ENCODE peak calls at places on chromosomes 16 and 17, in six cellular contexts. One of them, this sample, is unnamed.
A peak's percentile ranks its signal among the peaks of the same experiment; 100 is the strongest.

GRCh38 chr17:34156741-34157589 is 98.1 kb upstream of the CCL2 start:
- DNase-seq in fibroblast of mammary gland: no peak
- DNase-seq in A549: no peak
- DNase-seq in transverse colon: no peak
- DNase-seq in GM12878: no peak
- DNase-seq in epithelial cell of esophagus: no peak
- DNase-seq in this sample: no peak

GRCh38 chr17:64131606-64132270 is 1.8 kb upstream of the ERN1 start:
- DNase-seq in fibroblast of mammary gland: no peak
- DNase-seq in A549: no peak
- DNase-seq in transverse colon: no peak
- DNase-seq in GM12878: no peak
- DNase-seq in epithelial cell of esophagus: no peak
- DNase-seq in this sample: no peak

GRCh38 chr16:76118344-76118743 is 158.9 kb upstream of the CNTNAP4 start:
- DNase-seq in fibroblast of mammary gland: no peak
- DNase-seq in A549: no peak
- DNase-seq in transverse colon: no peak
- DNase-seq in GM12878: no peak
- DNase-seq in epithelial cell of esophagus: peak; percentile 23
- DNase-seq in this sample: no peak

GRCh38 chr16:17829826-17830225 is 359.1 kb upstream of the XYLT1 start:
- DNase-seq in fibroblast of mammary gland: peak; percentile 45
- DNase-seq in A549: no peak
- DNase-seq in transverse colon: no peak
- DNase-seq in GM12878: no peak
- DNase-seq in epithelial cell of esophagus: no peak
- DNase-seq in this sample: no peak

GRCh38 chr17:73396429-73397277 is 84.9 kb upstream of the CDC42EP4 start:
- DNase-seq in fibroblast of mammary gland: no peak
- DNase-seq in A549: no peak
- DNase-seq in transverse colon: no peak
- DNase-seq in GM12878: no peak
- DNase-seq in epithelial cell of esophagus: no peak
- DNase-seq in this sample: no peak

GRCh38 chr17:83070800-83071341 is 8.5 kb upstream of the METRNL start:
- DNase-seq in fibroblast of mammary gland: no peak
- DNase-seq in A549: no peak
- DNase-seq in transverse colon: no peak
- DNase-seq in GM12878: no peak
- DNase-seq in epithelial cell of esophagus: no peak
- DNase-seq in this sample: no peak

GRCh38 chr16:4179020-4179419 is 62.8 kb upstream of the ADCY9 start:
- DNase-seq in fibroblast of mammary gland: peak; percentile 62
- DNase-seq in A549: no peak
- DNase-seq in transverse colon: peak; percentile 19
- DNase-seq in GM12878: no peak
- DNase-seq in epithelial cell of esophagus: peak; percentile 96
- DNase-seq in this sample: no peak

GRCh38 chr16:23479138-23479537 is 26.1 kb upstream of the COG7 start:
- DNase-seq in fibroblast of mammary gland: no peak
- DNase-seq in A549: no peak
- DNase-seq in transverse colon: no peak
- DNase-seq in GM12878: no peak
- DNase-seq in epithelial cell of esophagus: no peak
- DNase-seq in this sample: no peak

GRCh38 chr16:17101646-17102045 is 369.1 kb downstream of the XYLT1 start:
- DNase-seq in fibroblast of mammary gland: peak; percentile 26
- DNase-seq in A549: no peak
- DNase-seq in transverse colon: no peak
- DNase-seq in GM12878: no peak
- DNase-seq in epithelial cell of esophagus: peak; percentile 1
- DNase-seq in this sample: no peak

GRCh38 chr17:58301504-58302150 is 20.9 kb upstream of the MPO start:
- DNase-seq in fibroblast of mammary gland: no peak
- DNase-seq in A549: no peak
- DNase-seq in transverse colon: no peak
- DNase-seq in GM12878: no peak
- DNase-seq in epithelial cell of esophagus: no peak
- DNase-seq in this sample: no peak

GRCh38 chr16:28924762-28925385 is at the start of gene RABEP2:
- DNase-seq in fibroblast of mammary gland: peak; percentile 77
- DNase-seq in A549: peak; percentile 97
- DNase-seq in transverse colon: peak; percentile 99
- DNase-seq in GM12878: no peak
- DNase-seq in epithelial cell of esophagus: peak; percentile 99
- DNase-seq in this sample: peak; percentile 84

GRCh38 chr17:48484850-48485249 is 46.0 kb downstream of the HOXB1 start:
- DNase-seq in fibroblast of mammary gland: peak; percentile 89
- DNase-seq in A549: no peak
- DNase-seq in transverse colon: no peak
- DNase-seq in GM12878: no peak
- DNase-seq in epithelial cell of esophagus: peak; percentile 79
- DNase-seq in this sample: no peak

GRCh38 chr16:87957296-87958069 is 6.2 kb downstream of the BANP start:
- DNase-seq in fibroblast of mammary gland: no peak
- DNase-seq in A549: no peak
- DNase-seq in transverse colon: no peak
- DNase-seq in GM12878: no peak
- DNase-seq in epithelial cell of esophagus: no peak
- DNase-seq in this sample: no peak
- H3K4me3 ChIP-seq in fibroblast of mammary gland: no peak overlapping the region
- H3K4me3 ChIP-seq in A549: no peak overlapping the region
- H3K4me3 ChIP-seq in transverse colon: no peak overlapping the region
- H3K4me3 ChIP-seq in GM12878: no peak overlapping the region
- H3K4me3 ChIP-seq in epithelial cell of esophagus: no peak overlapping the region
- H3K4me3 ChIP-seq in this sample: no peak overlapping the region

GRCh38 chr16:86494039-86494564 is 16.2 kb upstream of the FOXF1 start:
- DNase-seq in fibroblast of mammary gland: no peak
- DNase-seq in A549: no peak
- DNase-seq in transverse colon: no peak
- DNase-seq in GM12878: no peak
- DNase-seq in epithelial cell of esophagus: no peak
- DNase-seq in this sample: no peak

GRCh38 chr16:86494565-86495356 is 15.6 kb upstream of the FOXF1 start:
- DNase-seq in fibroblast of mammary gland: no peak
- DNase-seq in A549: no peak
- DNase-seq in transverse colon: no peak
- DNase-seq in GM12878: no peak
- DNase-seq in epithelial cell of esophagus: no peak
- DNase-seq in this sample: no peak

GRCh38 chr16:86496262-86496928 is 13.9 kb upstream of the FOXF1 start:
- DNase-seq in fibroblast of mammary gland: no peak
- DNase-seq in A549: no peak
- DNase-seq in transverse colon: no peak
- DNase-seq in GM12878: no peak
- DNase-seq in epithelial cell of esophagus: no peak
- DNase-seq in this sample: no peak

GRCh38 chr16:86495756-86496261 is 14.5 kb upstream of the FOXF1 start:
- DNase-seq in fibroblast of mammary gland: no peak
- DNase-seq in A549: no peak
- DNase-seq in transverse colon: no peak
- DNase-seq in GM12878: no peak
- DNase-seq in epithelial cell of esophagus: no peak
- DNase-seq in this sample: no peak

DNA sequence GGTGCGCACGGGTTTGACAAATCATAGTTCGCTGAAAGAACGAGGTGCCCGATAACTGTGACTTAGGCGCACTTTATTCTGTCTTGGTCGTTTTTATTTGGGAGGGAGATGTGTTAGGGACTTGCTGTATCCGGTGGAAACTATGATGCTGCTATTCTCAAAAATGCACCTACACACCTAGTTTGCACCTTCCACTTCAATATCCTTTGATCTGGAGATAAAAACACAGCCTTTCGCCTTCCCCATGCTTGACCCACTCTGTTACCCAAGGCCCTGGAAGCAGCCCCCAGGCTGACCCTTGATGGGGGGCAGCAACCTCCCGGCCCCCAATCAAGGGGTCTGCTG is 15.0 kb upstream of the FOXF1 start:
- DNase-seq in fibroblast of mammary gland: no peak
- DNase-seq in A549: no peak
- DNase-seq in transverse colon: no peak
- DNase-seq in GM12878: no peak
- DNase-seq in epithelial cell of esophagus: no peak
- DNase-seq in this sample: no peak
- H3K4me3 ChIP-seq in fibroblast of mammary gland: no peak overlapping the region
- H3K4me3 ChIP-seq in A549: no peak overlapping the region
- H3K4me3 ChIP-seq in transverse colon: no peak overlapping the region
- H3K4me3 ChIP-seq in GM12878: no peak overlapping the region
- H3K4me3 ChIP-seq in epithelial cell of esophagus: no peak overlapping the region
- H3K4me3 ChIP-seq in this sample: no peak overlapping the region

DNA sequence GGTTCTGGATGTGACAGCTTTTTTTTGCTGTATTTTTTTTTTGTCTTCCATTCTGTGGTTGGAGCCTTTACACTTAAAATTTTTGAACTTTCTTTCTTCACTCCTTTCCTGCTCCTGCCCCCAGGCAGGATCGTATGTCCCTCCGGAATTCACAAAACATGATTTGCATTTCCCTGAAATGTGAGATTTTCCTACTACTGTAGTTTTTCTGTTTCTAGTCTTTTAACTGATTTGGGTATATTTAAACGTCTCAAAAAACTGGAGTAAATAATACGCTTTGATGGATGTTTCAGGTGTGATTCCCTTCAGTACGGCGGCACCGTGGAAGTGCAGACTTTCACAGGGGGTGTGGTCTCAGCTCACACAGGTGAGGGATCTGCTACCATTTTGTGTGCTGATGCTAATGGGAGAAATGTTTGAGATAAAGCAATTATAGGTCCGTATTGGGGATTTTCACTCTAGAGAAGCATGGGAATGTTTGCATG is 686 bp downstream of the SRCAP start:
- DNase-seq in fibroblast of mammary gland: no peak
- DNase-seq in A549: no peak
- DNase-seq in transverse colon: no peak
- DNase-seq in GM12878: no peak
- DNase-seq in epithelial cell of esophagus: peak; percentile 27
- DNase-seq in this sample: no peak
- H3K4me3 ChIP-seq in fibroblast of mammary gland: peak overlapping the region; percentile 86
- H3K4me3 ChIP-seq in A549: peak overlapping the region; percentile 90
- H3K4me3 ChIP-seq in transverse colon: peak overlapping the region; percentile 79
- H3K4me3 ChIP-seq in GM12878: peak overlapping the region; percentile 78
- H3K4me3 ChIP-seq in epithelial cell of esophagus: peak overlapping the region; percentile 92
- H3K4me3 ChIP-seq in this sample: peak overlapping the region; percentile 87

GRCh38 chr17:68771867-68772515 is 170.8 kb upstream of the FAM20A start:
- DNase-seq in fibroblast of mammary gland: peak; percentile 85
- DNase-seq in A549: peak; percentile 54
- DNase-seq in transverse colon: no peak
- DNase-seq in GM12878: no peak
- DNase-seq in epithelial cell of esophagus: peak; percentile 66
- DNase-seq in this sample: peak; percentile 60
- H3K4me3 ChIP-seq in fibroblast of mammary gland: peak overlapping the region; percentile 14
- H3K4me3 ChIP-seq in A549: no peak overlapping the region
- H3K4me3 ChIP-seq in transverse colon: no peak overlapping the region
- H3K4me3 ChIP-seq in GM12878: peak overlapping the region; percentile 61
- H3K4me3 ChIP-seq in epithelial cell of esophagus: no peak overlapping the region
- H3K4me3 ChIP-seq in this sample: no peak overlapping the region

GRCh38 chr17:29407856-29408255 is 17.7 kb downstream of the TAOK1 start:
- DNase-seq in fibroblast of mammary gland: peak; percentile 33
- DNase-seq in A549: no peak
- DNase-seq in transverse colon: no peak
- DNase-seq in GM12878: no peak
- DNase-seq in epithelial cell of esophagus: no peak
- DNase-seq in this sample: no peak
- H3K4me3 ChIP-seq in fibroblast of mammary gland: no peak overlapping the region
- H3K4me3 ChIP-seq in A549: no peak overlapping the region
- H3K4me3 ChIP-seq in transverse colon: no peak overlapping the region
- H3K4me3 ChIP-seq in GM12878: no peak overlapping the region
- H3K4me3 ChIP-seq in epithelial cell of esophagus: no peak overlapping the region
- H3K4me3 ChIP-seq in this sample: no peak overlapping the region

GRCh38 chr16:50469121-50469743 is 79.0 kb upstream of the NKD1 start:
- DNase-seq in fibroblast of mammary gland: no peak
- DNase-seq in A549: no peak
- DNase-seq in transverse colon: no peak
- DNase-seq in GM12878: no peak
- DNase-seq in epithelial cell of esophagus: no peak
- DNase-seq in this sample: no peak

GRCh38 chr16:50467943-50468748 is 80.0 kb upstream of the NKD1 start:
- DNase-seq in fibroblast of mammary gland: no peak
- DNase-seq in A549: no peak
- DNase-seq in transverse colon: peak; percentile 11
- DNase-seq in GM12878: no peak
- DNase-seq in epithelial cell of esophagus: no peak
- DNase-seq in this sample: no peak

GRCh38 chr16:50467559-50467942 is 80.6 kb upstream of the NKD1 start:
- DNase-seq in fibroblast of mammary gland: no peak
- DNase-seq in A549: no peak
- DNase-seq in transverse colon: no peak
- DNase-seq in GM12878: no peak
- DNase-seq in epithelial cell of esophagus: no peak
- DNase-seq in this sample: no peak

GRCh38 chr16:50469744-50470301 is 78.4 kb upstream of the NKD1 start:
- DNase-seq in fibroblast of mammary gland: no peak
- DNase-seq in A549: no peak
- DNase-seq in transverse colon: no peak
- DNase-seq in GM12878: no peak
- DNase-seq in epithelial cell of esophagus: no peak
- DNase-seq in this sample: no peak

DNA sequence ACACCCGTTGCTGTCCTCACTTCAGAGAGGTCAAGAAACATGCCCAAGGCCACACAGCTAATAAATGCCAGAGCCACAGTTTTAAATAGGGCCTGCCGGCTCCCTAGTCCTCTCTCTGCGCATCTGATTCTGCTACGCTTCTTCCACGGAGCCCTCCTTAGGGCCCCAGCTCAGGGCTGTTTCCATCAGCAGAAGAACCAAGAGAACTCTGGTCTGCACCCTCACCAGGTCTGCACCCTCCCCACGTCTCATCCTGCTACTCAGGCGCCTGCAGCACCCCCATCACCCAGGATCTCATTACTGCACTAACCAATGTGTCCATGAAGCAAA is 79.5 kb upstream of the NKD1 start:
- DNase-seq in fibroblast of mammary gland: no peak
- DNase-seq in A549: no peak
- DNase-seq in transverse colon: no peak
- DNase-seq in GM12878: no peak
- DNase-seq in epithelial cell of esophagus: no peak
- DNase-seq in this sample: no peak
- H3K4me3 ChIP-seq in fibroblast of mammary gland: no peak overlapping the region
- H3K4me3 ChIP-seq in A549: no peak overlapping the region
- H3K4me3 ChIP-seq in transverse colon: no peak overlapping the region
- H3K4me3 ChIP-seq in GM12878: no peak overlapping the region
- H3K4me3 ChIP-seq in epithelial cell of esophagus: no peak overlapping the region
- H3K4me3 ChIP-seq in this sample: no peak overlapping the region

GRCh38 chr16:88844412-88845118 is 12.2 kb downstream of the GALNS start:
- DNase-seq in fibroblast of mammary gland: no peak
- DNase-seq in A549: no peak
- DNase-seq in transverse colon: no peak
- DNase-seq in GM12878: no peak
- DNase-seq in epithelial cell of esophagus: peak; percentile 23
- DNase-seq in this sample: no peak
- H3K4me3 ChIP-seq in fibroblast of mammary gland: no peak overlapping the region
- H3K4me3 ChIP-seq in A549: no peak overlapping the region
- H3K4me3 ChIP-seq in transverse colon: no peak overlapping the region
- H3K4me3 ChIP-seq in GM12878: no peak overlapping the region
- H3K4me3 ChIP-seq in epithelial cell of esophagus: no peak overlapping the region
- H3K4me3 ChIP-seq in this sample: no peak overlapping the region

GRCh38 chr17:41863074-41863843 is 2.0 kb downstream of the KLHL11 start:
- DNase-seq in fibroblast of mammary gland: no peak
- DNase-seq in A549: no peak
- DNase-seq in transverse colon: no peak
- DNase-seq in GM12878: no peak
- DNase-seq in epithelial cell of esophagus: no peak
- DNase-seq in this sample: no peak
- H3K4me3 ChIP-seq in fibroblast of mammary gland: peak overlapping the region; percentile 86
- H3K4me3 ChIP-seq in A549: peak overlapping the region; percentile 89
- H3K4me3 ChIP-seq in transverse colon: no peak overlapping the region
- H3K4me3 ChIP-seq in GM12878: peak overlapping the region; percentile 74
- H3K4me3 ChIP-seq in epithelial cell of esophagus: peak overlapping the region; percentile 91
- H3K4me3 ChIP-seq in this sample: peak overlapping the region; percentile 3

This sample was measured in tibial nerve.